ENCODE peak calls at places on chromosomes 5 and 9, in seven cellular contexts. Q is activated naive CD4-positive, alpha-beta T cell treated with anti-CD3 and anti-CD28 coated beads, Interleukin-2, amount 50 U/mL, for 16 hours; I is AG20443; M is heart right ventricle; N is retina; F is GM12864; D is left ventricle myocardium inferior. C is an unnamed sample.
A peak's percentile ranks its signal among the peaks of the same experiment; 100 is the strongest.

GRCh38 chr5:17261075-17261474 is 43.6 kb downstream of the BASP1 start:
- DNase-seq in Q (no peak), I (no peak), M (no peak), N (no peak), F (no peak), D (no peak), C (no peak)

GRCh38 chr5:19855031-19855430 is 133.0 kb downstream of the CDH18 start:
- DNase-seq in Q (no peak), I (no peak), M (no peak), N (no peak), F (no peak), D (no peak), C (no peak)

GRCh38 chr5:138466900-138467710 is 1.8 kb downstream of the EGR1 start:
- DNase-seq in Q (no peak), I (no peak), M (no peak), N (no peak), F (no peak), D (no peak), C (no peak)

GRCh38 chr9:14215614-14216013 is 98.3 kb downstream of the NFIB start:
- DNase-seq in Q (no peak), I (no peak), M (no peak), N (no peak), F (no peak), D (no peak), C (no peak)

GRCh38 chr5:1759378-1759970 is 40.2 kb downstream of the MRPL36 start:
- DNase-seq in Q (no peak), I (no peak), M (no peak), N (no peak), F (no peak), D (no peak), C (no peak)

GRCh38 chr5:14365831-14366435 is 215.7 kb upstream of the OTULINL start:
- DNase-seq in Q (no peak), I (no peak), M (no peak), N (no peak), F (no peak), D (no peak), C (no peak)

GRCh38 chr9:93036887-93037475 is 21.5 kb upstream of the SUSD3 start:
- DNase-seq in Q (no peak), I (no peak), M (no peak), N (peak; percentile 51), F (no peak), D (no peak), C (no peak)

GRCh38 chr5:143649869-143650268 is 162.1 kb upstream of the HMHB1 start:
- DNase-seq in Q (no peak), I (peak; percentile 55), M (no peak), N (no peak), F (no peak), D (no peak), C (no peak)

GRCh38 chr5:396715-397032 is 46.3 kb upstream of the EXOC3 start:
- DNase-seq in Q (no peak), I (no peak), M (no peak), N (no peak), F (no peak), D (no peak), C (no peak)

GRCh38 chr9:98909935-98910334 is 33.8 kb upstream of the COL15A1 start:
- DNase-seq in Q (no peak), I (no peak), M (no peak), N (no peak), F (no peak), D (no peak), C (no peak)

GRCh38 chr5:152864993-152865392 is 459.9 kb upstream of the NMUR2 start:
- DNase-seq in Q (no peak), I (no peak), M (no peak), N (no peak), F (no peak), D (no peak), C (no peak)

GRCh38 chr9:124074746-124075145 is 63.2 kb downstream of the LHX2 start:
- DNase-seq in Q (no peak), I (no peak), M (no peak), N (no peak), F (no peak), D (no peak), C (no peak)

GRCh38 chr9:19020886-19021285 is 12.1 kb downstream of the SAXO1 start:
- DNase-seq in Q (no peak), I (no peak), M (no peak), N (no peak), F (no peak), D (no peak), C (no peak)

GRCh38 chr5:176636426-176636825 is 6.0 kb downstream of the EIF4E1B start:
- DNase-seq in Q (no peak), I (peak; percentile 40), M (no peak), N (no peak), F (no peak), D (no peak), C (no peak)

GRCh38 chr9:134492721-134493470 is 148.7 kb upstream of the COL5A1 start:
- DNase-seq in Q (no peak), I (no peak), M (peak; percentile 50), N (no peak), F (no peak), D (no peak), C (no peak)

GRCh38 chr5:134445841-134446818 is 34.4 kb upstream of the CDKN2AIPNL start:
- DNase-seq in Q (no peak), I (no peak), M (no peak), N (no peak), F (no peak), D (no peak), C (no peak)

GRCh38 chr5:128920345-128921215 is 44.7 kb upstream of the SLC27A6 start:
- DNase-seq in Q (no peak), I (no peak), M (no peak), N (no peak), F (no peak), D (no peak), C (no peak)

GRCh38 chr5:36658016-36658415 is 51.6 kb downstream of the SLC1A3 start:
- DNase-seq in Q (no peak), I (peak; percentile 20), M (no peak), N (no peak), F (no peak), D (no peak), C (no peak)